ENCODE peak calls at places on chromosomes 3 and 15, in five cellular contexts. L is dorsolateral prefrontal cortex, M is upper lobe of left lung, I is psoas muscle, G is gastrocnemius medialis. V is an unnamed sample.
A peak's percentile ranks its signal among the peaks of the same experiment; 100 is the strongest.

GRCh38 chr3:156973954-156974353 is 147.8 kb downstream of the LEKR1 start:
- DNase-seq in I (no peak), M (no peak), G (no peak), L (no peak), V (no peak)

GRCh38 chr3:11718582-11719405 is 75.1 kb upstream of the VGLL4 start:
- DNase-seq in G (peak; percentile 17), M (peak; percentile 49), I (peak; percentile 35), L (no peak), V (peak; percentile 7)

GRCh38 chr15:53434174-53434678 is 325.2 kb downstream of the WDR72 start:
- DNase-seq in G (no peak), M (no peak), L (no peak), I (no peak), V (no peak)

GRCh38 chr15:48631191-48631770 is 14.2 kb downstream of the FBN1 start:
- DNase-seq in M (no peak), G (no peak), I (no peak), L (peak; percentile 25), V (no peak)

GRCh38 chr3:12194209-12194608 is 35.5 kb upstream of the TIMP4 start:
- DNase-seq in I (no peak), M (peak; percentile 42), G (no peak), L (no peak), V (no peak)

GRCh38 chr15:59274126-59274970 is 67.7 kb downstream of the LDHAL6B start:
- DNase-seq in L (no peak), G (no peak), I (no peak), M (no peak), V (no peak)

GRCh38 chr3:177209509-177209908 is 12.2 kb upstream of the TBL1XR1 start:
- DNase-seq in I (no peak), M (no peak), G (no peak), L (no peak), V (no peak)

GRCh38 chr3:46276497-46277099 is 34.3 kb downstream of the CCR3 start:
- DNase-seq in I (no peak), L (no peak), M (peak; percentile 75), G (peak; percentile 22), V (peak; percentile 63)

GRCh38 chr3:193815246-193816027 is 222.4 kb downstream of the OPA1 start:
- DNase-seq in G (no peak), I (no peak), M (no peak), L (no peak), V (no peak)

GRCh38 chr3:16890605-16891333 is 6.0 kb downstream of the PLCL2 start:
- DNase-seq in G (no peak), L (no peak), M (no peak), I (no peak), V (no peak)

GRCh38 chr3:112333386-112334334 is 704 bp downstream of the CD200 start:
- DNase-seq in G (no peak), M (no peak), I (no peak), L (peak; percentile 43), V (no peak)

GRCh38 chr3:107986505-107986904 is 104.3 kb downstream of the CD47 start:
- DNase-seq in L (no peak), I (no peak), G (no peak), M (no peak), V (no peak)

GRCh38 chr3:194730369-194730768 is 44.7 kb downstream of the FAM43A start:
- DNase-seq in I (no peak), G (no peak), M (peak; percentile 51), L (peak; percentile 12), V (no peak)

GRCh38 chr3:184417619-184418327 is 37.9 kb downstream of the CHRD start:
- DNase-seq in I (peak; percentile 62), G (no peak), L (peak; percentile 55), M (peak; percentile 64), V (peak; percentile 58)

GRCh38 chr3:153970735-153971347 is 150.3 kb upstream of the ARHGEF26 start:
- DNase-seq in L (no peak), M (no peak), G (no peak), I (no peak), V (no peak)

GRCh38 chr3:183697610-183698317 is at the start of gene YEATS2:
- DNase-seq in G (peak; percentile 10), M (peak; percentile 64), L (peak; percentile 36), I (peak; percentile 64), V (peak; percentile 45)

GRCh38 chr3:191774485-191774884 is 313.5 kb downstream of the PYDC2 start:
- DNase-seq in G (no peak), L (no peak), M (no peak), I (no peak), V (no peak)

GRCh38 chr3:150605998-150606641 is 3.0 kb downstream of the SELENOT start:
- DNase-seq in M (peak; percentile 34), L (no peak), G (no peak), I (no peak), V (no peak)

GRCh38 chr15:60005352-60006202 is 1.5 kb downstream of the FOXB1 start:
- DNase-seq in M (no peak), G (no peak), I (no peak), L (no peak), V (no peak)

GRCh38 chr3:69998759-69999158 is 774 bp upstream of the SAMMSON start:
- DNase-seq in I (no peak), M (no peak), G (no peak), L (peak; percentile 30), V (no peak)

GRCh38 chr3:144162042-144162441 is 190.4 kb downstream of the DIPK2A start:
- DNase-seq in G (no peak), I (no peak), M (no peak), L (no peak), V (no peak)

GRCh38 chr3:183123891-183124290 is 24.6 kb upstream of the MCCC1 start:
- DNase-seq in G (no peak), M (no peak), I (no peak), L (no peak), V (no peak)

DNA sequence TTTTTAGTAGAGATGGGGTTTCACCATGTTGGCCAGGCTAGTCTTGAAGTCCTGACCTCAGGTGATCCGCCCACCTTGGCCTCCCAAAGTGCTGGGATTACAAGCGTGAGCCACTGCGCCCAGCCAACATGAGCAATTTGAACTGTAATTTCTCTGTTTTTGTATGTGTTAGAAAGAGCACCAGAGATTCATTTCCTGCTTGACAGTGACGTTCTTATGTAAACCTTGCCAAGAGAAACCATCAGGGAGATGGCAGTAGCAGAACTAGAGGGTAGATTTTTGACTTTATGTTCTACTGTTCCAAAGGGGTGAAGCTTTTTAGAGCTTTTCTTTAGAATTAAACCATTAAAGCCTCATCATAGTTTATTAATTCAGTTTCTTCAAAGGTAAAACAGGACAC is 148.1 kb upstream of the UMPS start:
- DNase-seq in M (no peak), L (no peak), G (no peak), I (no peak), V (no peak)
- H3K27me3 ChIP-seq in M (no peaks in the 10 kb centered on the region), L (no peaks in the 10 kb centered on the region), G (no peaks in the 10 kb centered on the region), I (no peaks in the 10 kb centered on the region), V (peaks cover 24% of the 10 kb centered on the region)

GRCh38 chr3:99699841-99700240 is 61.4 kb downstream of the COL8A1 start:
- DNase-seq in M (no peak), G (no peak), I (no peak), L (no peak), V (no peak)
- H3K27ac ChIP-seq in M (no peak overlapping the region), G (no peak overlapping the region), I (no peak overlapping the region), L (no peak overlapping the region), V (no peak overlapping the region)

GRCh38 chr3:114597012-114597411 is 303.2 kb downstream of the TIGIT start:
- DNase-seq in L (no peak), I (no peak), M (no peak), G (no peak), V (no peak)
- TF ChIP-seq CTCF in L (no peak), I (no peak), M (no peak), G (no peak), V (no peak)

GRCh38 chr15:70151441-70151840 is 53.7 kb upstream of the TLE3 start:
- DNase-seq in M (no peak), I (no peak), L (no peak), G (no peak), V (no peak)
- H3K27me3 ChIP-seq in M (no peaks in the 10 kb centered on the region), I (no peaks in the 10 kb centered on the region), L (no peaks in the 10 kb centered on the region), G (no peaks in the 10 kb centered on the region), V (no peaks in the 10 kb centered on the region)

GRCh38 chr15:63284379-63284778 is 7.0 kb downstream of the APH1B start:
- DNase-seq in G (no peak), L (no peak), M (no peak), I (no peak), V (no peak)
- H3K27ac ChIP-seq in G (no peak overlapping the region), L (no peak overlapping the region), M (no peak overlapping the region), I (no peak overlapping the region), V (no peak overlapping the region)

GRCh38 chr3:128001576-128001975 is 50.7 kb upstream of the SEC61A1 start:
- DNase-seq in G (no peak), I (no peak), M (no peak), L (no peak), V (no peak)
- TF ChIP-seq CTCF in G (no peak), I (no peak), M (no peak), L (no peak), V (no peak)

DNA sequence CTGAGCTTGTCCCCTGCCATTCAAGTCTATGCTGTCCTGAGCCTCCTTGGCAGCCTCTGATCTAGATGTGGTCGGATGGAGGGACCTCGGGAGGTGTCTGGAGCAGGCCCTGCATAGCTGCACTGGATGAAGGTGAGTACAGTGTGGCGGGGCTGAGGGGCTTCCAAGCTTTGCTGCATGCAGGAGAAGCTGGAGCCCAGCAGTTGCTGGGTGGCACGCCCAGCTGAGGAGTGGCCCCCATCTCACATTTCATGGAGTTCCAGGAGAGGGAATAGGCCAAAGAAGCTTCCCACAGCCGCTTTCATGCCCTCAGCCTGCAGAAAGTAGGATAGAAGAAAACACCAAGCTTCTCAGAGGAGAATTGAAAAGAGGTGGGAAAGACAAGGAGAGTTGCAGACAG is 48.2 kb upstream of the PRR20G start:
- DNase-seq in G (no peak), L (no peak), M (no peak), I (no peak), V (no peak)
- H3K27me3 ChIP-seq in G (peaks cover 35% of the 10 kb centered on the region), L (no peaks in the 10 kb centered on the region), M (peaks cover 5% of the 10 kb centered on the region), I (peaks cover 7% of the 10 kb centered on the region), V (peaks cover 26% of the 10 kb centered on the region)

DNA sequence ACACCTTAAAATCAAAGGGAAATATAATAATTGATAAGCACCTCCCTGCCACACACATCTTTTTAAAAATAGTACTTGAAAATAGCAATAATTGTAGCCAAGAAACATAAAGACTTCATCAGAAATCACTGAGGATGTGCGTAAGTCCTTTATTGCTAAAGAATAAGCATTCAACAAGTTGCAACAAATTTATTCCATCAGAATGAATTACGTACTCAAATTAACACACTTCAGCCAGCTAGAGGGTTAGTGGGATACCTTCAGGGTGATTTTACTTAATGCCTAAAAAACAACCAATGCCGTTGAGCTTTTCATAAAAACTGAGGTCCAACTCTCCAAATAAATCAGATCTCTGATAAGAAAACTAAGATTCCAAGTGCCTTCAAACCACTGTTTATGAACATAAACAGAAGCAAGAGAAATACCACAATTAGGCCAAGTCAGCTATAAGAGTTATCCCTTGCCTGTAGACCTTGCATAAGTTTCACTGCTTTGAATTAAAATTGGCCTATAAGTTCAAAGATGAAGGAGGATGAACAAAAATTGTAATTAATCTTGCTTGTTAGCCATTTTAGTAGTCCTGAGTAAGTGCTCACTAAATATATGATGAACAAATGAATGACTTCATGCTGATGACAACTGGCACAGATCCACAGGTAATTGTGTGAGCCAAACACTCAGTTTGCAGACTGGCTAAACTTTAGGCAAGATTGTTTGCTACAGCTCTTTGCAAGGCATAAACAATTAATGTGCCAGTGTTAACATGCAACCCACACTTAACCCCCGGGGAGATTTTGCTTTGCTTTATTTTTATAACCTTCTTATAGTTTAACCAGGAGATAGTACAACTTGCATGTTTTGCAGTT is 375.1 kb upstream of the THBS1 start:
- DNase-seq in G (no peak), M (no peak), I (no peak), L (no peak), V (no peak)
- H3K27ac ChIP-seq in G (no peak overlapping the region), M (no peak overlapping the region), I (no peak overlapping the region), L (no peak overlapping the region), V (no peak overlapping the region)